ENCODE peak calls at places on chromosomes 16 and 17, in four cellular contexts. L, U, H and V are unnamed samples. For H3K4me1 and H3K36me3, the result is how much of the 10 kb centered on the place peaks cover.

GRCh38 chr17:8001976-8002645 is at the start of gene GUCY2D:
- DNase-seq in L (no peak), H (peak), U (no peak), V (no peak)

GRCh38 chr17:26773189-26774188 is 520.4 kb upstream of the WSB1 start:
- DNase-seq in U (no peak), L (peak), H (no peak), V (no peak)

GRCh38 chr17:82247856-82248671 is 19.2 kb downstream of the SLC16A3 start:
- DNase-seq in L (no peak), U (no peak), H (no peak), V (no peak)

GRCh38 chr17:3976675-3977171 is 12.5 kb upstream of the ATP2A3 start:
- DNase-seq in U (peak), H (no peak), L (peak), V (peak)

GRCh38 chr17:1060991-1061390 is 64.1 kb downstream of the TIMM22 start:
- DNase-seq in H (no peak), U (no peak), L (peak), V (peak)

GRCh38 chr16:58732545-58733247 is 1.4 kb downstream of the GOT2 start:
- DNase-seq in L (no peak), U (no peak), H (peak), V (no peak)

GRCh38 chr17:37672545-37673078 is 29.4 kb upstream of the DDX52 start:
- DNase-seq in U (no peak), H (no peak), L (no peak), V (no peak)

GRCh38 chr17:1765576-1765975 is 3.7 kb downstream of the SERPINF1 start:
- DNase-seq in U (no peak), L (no peak), H (no peak), V (no peak)

GRCh38 chr17:40203131-40203530 is 16.0 kb upstream of the WIPF2 start:
- DNase-seq in L (no peak), U (no peak), H (no peak), V (no peak)

GRCh38 chr17:6648181-6648580 is 3.2 kb downstream of the MED31 start:
- DNase-seq in L (no peak), H (peak), U (no peak), V (no peak)

GRCh38 chr16:79540825-79541595 is 59.5 kb downstream of the MAF start:
- DNase-seq in L (no peak), H (no peak), U (no peak), V (no peak)

GRCh38 chr17:7712111-7712771 is 5.3 kb upstream of the DNAH2 start:
- DNase-seq in H (peak), L (no peak), U (no peak), V (no peak)

GRCh38 chr16:50627419-50627818 is 53.7 kb downstream of the SNX20 start:
- DNase-seq in U (peak), L (peak), H (peak), V (peak)

GRCh38 chr17:50266384-50267073 is 7.7 kb upstream of the TMEM92 start:
- DNase-seq in H (no peak), L (peak), U (no peak), V (peak)

GRCh38 chr16:82096641-82097040 is 61.6 kb downstream of the HSD17B2 start:
- DNase-seq in L (no peak), U (no peak), H (no peak), V (no peak)

GRCh38 chr17:39750131-39751015 is 12.6 kb downstream of the GRB7 start:
- DNase-seq in H (no peak), U (no peak), L (peak), V (no peak)

GRCh38 chr16:61798741-61799140 is 237.5 kb downstream of the CDH8 start:
- DNase-seq in L (no peak), H (no peak), U (no peak), V (no peak)

GRCh38 chr16:56950881-56951771 is 10.6 kb upstream of the CETP start:
- DNase-seq in U (peak), L (peak), H (peak), V (peak)

GRCh38 chr17:1996243-1997145 is 28.6 kb downstream of the RTN4RL1 start:
- DNase-seq in U (peak), L (no peak), H (no peak), V (no peak)

GRCh38 chr16:69417537-69418199 is 6.8 kb upstream of the CYB5B start:
- DNase-seq in U (no peak), H (peak), L (no peak), V (no peak)

GRCh38 chr17:43636446-43636845 is 25.3 kb downstream of the MEOX1 start:
- DNase-seq in L (no peak), U (no peak), H (no peak), V (no peak)

GRCh38 chr17:53142890-53143289 is 679.8 kb upstream of the KIF2B start:
- DNase-seq in U (no peak), H (peak), L (no peak), V (no peak)

GRCh38 chr17:74833501-74834361 is 26.0 kb downstream of the GRIN2C start:
- DNase-seq in U (no peak), H (no peak), L (peak), V (no peak)

GRCh38 chr17:57357392-57357784 is 101.1 kb downstream of the MSI2 start:
- DNase-seq in H (no peak), U (peak), L (no peak), V (no peak)

GRCh38 chr16:84024854-84025253 is 17.7 kb downstream of the SLC38A8 start:
- DNase-seq in L (no peak), H (no peak), U (no peak), V (no peak)

GRCh38 chr16:47026492-47026891 is 53.0 kb upstream of the DNAJA2 start:
- DNase-seq in U (no peak), L (no peak), H (no peak), V (no peak)

GRCh38 chr17:51997723-51998122 is 160.8 kb downstream of the CA10 start:
- DNase-seq in U (no peak), H (no peak), L (no peak), V (no peak)

GRCh38 chr16:68263559-68264127 is 683 bp upstream of the SLC7A6 start:
- DNase-seq in L (no peak), U (no peak), H (peak), V (no peak)

GRCh38 chr17:42577140-42577531 is 393 bp downstream of the PSMC3IP start:
- DNase-seq in H (peak), L (no peak), U (no peak), V (no peak)

GRCh38 chr17:56973520-56973919 is 4.4 kb upstream of the SCPEP1 start:
- DNase-seq in H (no peak), U (no peak), L (no peak), V (no peak)

GRCh38 chr16:27359615-27360014 is 42.4 kb upstream of the IL21R start:
- DNase-seq in U (no peak), L (no peak), H (no peak), V (no peak)

GRCh38 chr16:86080982-86081381 is 182.0 kb downstream of the IRF8 start:
- DNase-seq in U (no peak), L (peak), H (no peak), V (no peak)

GRCh38 chr17:50627782-50628601 is 6.7 kb upstream of the ABCC3 start:
- DNase-seq in H (peak), L (no peak), U (no peak), V (peak)

GRCh38 chr16:52649870-52650269 is 102.9 kb upstream of the TOX3 start:
- DNase-seq in L (no peak), H (no peak), U (no peak), V (no peak)

GRCh38 chr16:17070882-17071592 is 399.7 kb downstream of the XYLT1 start:
- DNase-seq in H (peak), L (no peak), U (no peak), V (peak)

GRCh38 chr17:75010683-75011406 is 1.6 kb upstream of the MRPL58 start:
- DNase-seq in U (peak), L (no peak), H (peak), V (peak)

DNA sequence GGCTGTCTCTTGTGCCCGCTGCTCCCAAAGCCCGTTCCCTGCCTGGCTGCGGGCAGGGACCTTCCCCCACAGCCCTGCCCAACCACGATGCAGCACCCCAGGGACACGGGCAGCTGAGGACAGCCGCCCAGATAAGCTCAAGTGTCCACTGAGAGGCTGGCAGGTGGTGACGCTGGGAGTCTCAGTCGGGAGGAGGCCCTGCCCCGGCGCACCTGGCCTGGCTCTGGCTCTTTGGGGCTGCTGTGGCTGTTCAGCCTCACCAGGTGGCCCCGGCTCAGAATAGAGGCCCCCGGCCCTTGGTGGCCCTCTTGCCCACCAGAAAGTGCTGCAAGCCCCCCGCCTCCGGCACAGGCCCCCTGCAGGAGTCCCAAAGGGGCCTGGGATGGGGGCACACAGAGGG is 5.5 kb downstream of the NTHL1 start:
- DNase-seq in H (no peak), U (peak), L (no peak), V (peak)
- H3K4me1 ChIP-seq in H (under half), U (half or more), L (under half), V (half or more)

DNA sequence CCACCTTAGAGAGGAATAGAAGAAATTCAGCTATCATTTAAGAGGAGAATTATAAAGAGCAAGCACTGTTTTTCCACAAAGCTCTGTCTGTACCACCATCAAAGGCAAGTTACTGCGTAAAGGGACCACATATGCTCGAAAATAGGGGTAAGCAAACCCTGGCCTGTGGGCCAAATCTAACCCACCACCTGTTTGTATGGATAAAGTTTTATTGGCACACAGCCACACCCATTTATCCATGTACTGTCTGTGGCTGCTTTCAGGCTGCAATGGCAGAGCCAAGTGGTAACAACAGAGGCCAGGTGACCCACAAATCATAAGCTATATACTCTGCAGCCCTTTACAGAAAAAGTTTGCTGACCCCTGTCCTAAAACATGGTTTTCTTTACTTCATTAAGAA is 180.3 kb downstream of the MRTFB start:
- DNase-seq in U (no peak), L (no peak), H (no peak), V (no peak)
- H3K36me3 ChIP-seq in U (half or more), L (half or more), H (under half), V (under half)

DNA sequence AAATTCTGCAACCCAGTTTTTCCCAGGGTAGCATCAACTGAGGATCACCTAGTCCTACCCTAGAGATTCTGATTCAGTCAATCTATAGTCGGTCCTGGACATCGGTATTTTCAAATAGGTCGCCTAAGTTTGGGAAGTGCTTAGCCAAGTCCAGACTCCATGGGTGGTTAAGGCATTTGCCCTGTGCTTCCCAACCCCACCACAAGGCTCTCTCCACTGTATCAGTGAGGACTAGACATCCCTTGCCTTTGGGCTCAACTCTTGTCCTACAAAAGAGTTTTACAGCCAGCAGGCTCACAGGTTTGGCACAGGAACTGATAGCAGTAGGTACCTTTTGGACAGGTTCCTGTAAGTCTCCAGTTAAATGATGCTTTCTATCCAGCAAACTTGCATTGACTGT is 13.8 kb downstream of the HYDIN start:
- DNase-seq in L (no peak), U (no peak), H (peak), V (no peak)
- TF ChIP-seq CTCF in L (no peak), U (no peak), H (no peak), V (no peak)

GRCh38 chr16:717651-718245 is 2.8 kb downstream of the METRN start:
- DNase-seq in U (no peak), L (no peak), H (no peak), V (no peak)
- H3K4me1 ChIP-seq in U (half or more), L (under half), H (under half), V (under half)

GRCh38 chr17:80009391-80010282 is 26.0 kb downstream of the TBC1D16 start:
- DNase-seq in H (no peak), U (no peak), L (no peak), V (no peak)
- H3K36me3 ChIP-seq in H (under half), U (under half), L (under half), V (under half)

DNA sequence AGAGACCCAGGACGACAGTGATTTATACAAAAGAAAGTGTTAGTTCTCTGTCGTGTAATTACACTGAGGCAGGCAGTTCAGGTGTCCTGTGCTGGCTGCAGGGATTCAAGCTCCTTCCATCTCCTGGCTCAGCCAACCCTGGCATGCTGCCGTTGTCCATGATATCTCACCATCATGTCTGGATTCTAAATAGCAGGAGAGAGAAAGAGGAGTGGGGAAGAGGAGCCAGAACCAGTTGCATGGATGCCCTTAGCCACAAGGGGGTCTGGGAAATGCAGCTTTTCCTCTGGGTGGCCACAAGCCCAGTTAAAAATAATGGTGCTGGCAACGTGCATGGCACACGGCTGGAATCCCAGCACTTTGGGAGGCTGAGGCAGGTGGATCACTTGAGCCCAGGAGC is 9.7 kb downstream of the C16orf54 start:
- DNase-seq in L (no peak), U (no peak), H (no peak), V (no peak)
- TF ChIP-seq CTCF in L (no peak), U (no peak), H (peak), V (no peak)